ENCODE peak calls at places on chromosomes 5 and 9, in four cellular contexts. O is cardiac muscle cell, H is heart right ventricle, B is fibroblast of lung. J is an unnamed sample.

GRCh38 chr9:19583890-19584289 is 175.1 kb downstream of the ACER2 start:
- DNase-seq in B (no peak), H (no peak), O (no peak), J (no peak)

GRCh38 chr5:143696920-143697319 is 115.0 kb upstream of the HMHB1 start:
- DNase-seq in O (no peak), H (no peak), B (no peak), J (no peak)

GRCh38 chr9:6928863-6929262 is 171.1 kb downstream of the KDM4C start:
- DNase-seq in O (no peak), B (no peak), H (no peak), J (no peak)

GRCh38 chr9:106928350-106928749 is 65.4 kb downstream of the ZNF462 start:
- DNase-seq in B (no peak), H (no peak), O (no peak), J (no peak)

GRCh38 chr9:121700165-121700830 is 48.9 kb downstream of the DAB2IP start:
- DNase-seq in O (peak; percentile 43), H (peak; percentile 60), B (peak; percentile 53), J (no peak)

GRCh38 chr5:40260351-40260750 is 419.4 kb upstream of the PTGER4 start:
- DNase-seq in B (peak; percentile 53), O (peak; percentile 18), H (peak; percentile 28), J (no peak)

GRCh38 chr9:15738011-15738410 is 185.2 kb downstream of the CCDC171 start:
- DNase-seq in B (peak; percentile 40), O (peak; percentile 64), H (no peak), J (no peak)

GRCh38 chr9:3526166-3526902 is 533 bp upstream of the RFX3 start:
- DNase-seq in O (peak; percentile 91), H (peak; percentile 90), B (peak; percentile 87), J (no peak)

GRCh38 chr5:133336969-133337410 is 275.4 kb downstream of the FSTL4 start:
- DNase-seq in H (no peak), O (no peak), B (no peak), J (no peak)

GRCh38 chr5:171420429-171421231 is 1.2 kb downstream of the FGF18 start:
- DNase-seq in O (peak; percentile 92), H (peak; percentile 91), B (peak; percentile 92), J (no peak)

GRCh38 chr9:37746448-37747270 is 6.9 kb upstream of the TRMT10B start:
- DNase-seq in B (peak; percentile 37), H (no peak), O (no peak), J (no peak)

GRCh38 chr9:112605963-112606699 is 111.8 kb downstream of the INIP start:
- DNase-seq in H (no peak), B (no peak), O (no peak), J (no peak)

DNA sequence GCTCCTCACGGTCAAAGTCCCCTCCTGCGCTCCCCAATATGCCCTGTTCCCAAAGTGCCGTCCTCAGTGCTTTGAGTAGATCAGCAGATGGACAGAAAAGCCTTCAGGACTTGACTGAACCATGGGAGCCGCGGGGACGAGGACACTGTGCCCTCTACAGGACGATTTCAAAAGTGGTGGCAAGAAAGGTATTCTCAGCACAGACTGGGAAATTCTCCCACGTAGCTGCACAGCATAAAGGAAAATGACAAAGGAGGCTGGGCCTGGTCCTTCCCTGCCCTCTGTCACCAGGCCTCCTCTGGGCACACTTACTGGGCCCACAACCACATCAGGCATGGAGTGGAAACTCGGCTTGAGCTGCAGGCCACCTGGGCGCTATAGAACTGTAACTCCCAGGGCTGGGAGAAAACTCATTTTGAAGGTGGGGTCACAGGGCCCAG is 16.7 kb upstream of the MTMR12 start:
- DNase-seq in O (peak; percentile 78), B (peak; percentile 64), H (peak; percentile 64), J (no peak)
- TF ChIP-seq CTCF in O (peak; percentile 76), B (peak; percentile 71), H (peak; percentile 81), J (peak; percentile 79)

DNA sequence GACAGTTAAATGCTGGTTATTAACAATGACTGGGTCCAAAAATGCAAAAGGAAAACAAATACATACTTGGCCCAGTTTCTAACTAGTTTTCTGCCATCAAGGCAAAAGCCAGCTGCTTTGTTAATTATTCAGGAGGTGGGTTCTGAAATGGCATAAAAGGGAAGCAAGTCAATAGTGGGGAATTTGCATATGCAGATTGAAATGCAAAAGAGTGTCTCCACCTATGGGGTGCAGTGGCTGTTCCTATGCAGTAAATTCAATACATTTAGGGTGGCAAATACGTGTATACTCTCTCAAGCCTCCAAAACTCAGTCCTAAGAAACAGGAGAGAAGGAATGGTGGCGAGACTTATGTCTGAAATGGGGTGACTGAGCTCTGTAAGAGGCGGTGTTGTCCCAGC is 33.4 kb downstream of the BARHL1 start:
- DNase-seq in H (no peak), B (no peak), O (no peak), J (no peak)
- TF ChIP-seq CTCF in H (no peak), B (no peak), O (no peak), J (no peak)

GRCh38 chr5:151523335-151523734 is 67.8 kb downstream of the FAT2 start:
- DNase-seq in B (peak; percentile 36), O (peak; percentile 49), H (no peak), J (peak; percentile 12)
- TF ChIP-seq CTCF in B (peak; percentile 77), O (peak; percentile 68), H (peak; percentile 17), J (peak; percentile 72)

DNA sequence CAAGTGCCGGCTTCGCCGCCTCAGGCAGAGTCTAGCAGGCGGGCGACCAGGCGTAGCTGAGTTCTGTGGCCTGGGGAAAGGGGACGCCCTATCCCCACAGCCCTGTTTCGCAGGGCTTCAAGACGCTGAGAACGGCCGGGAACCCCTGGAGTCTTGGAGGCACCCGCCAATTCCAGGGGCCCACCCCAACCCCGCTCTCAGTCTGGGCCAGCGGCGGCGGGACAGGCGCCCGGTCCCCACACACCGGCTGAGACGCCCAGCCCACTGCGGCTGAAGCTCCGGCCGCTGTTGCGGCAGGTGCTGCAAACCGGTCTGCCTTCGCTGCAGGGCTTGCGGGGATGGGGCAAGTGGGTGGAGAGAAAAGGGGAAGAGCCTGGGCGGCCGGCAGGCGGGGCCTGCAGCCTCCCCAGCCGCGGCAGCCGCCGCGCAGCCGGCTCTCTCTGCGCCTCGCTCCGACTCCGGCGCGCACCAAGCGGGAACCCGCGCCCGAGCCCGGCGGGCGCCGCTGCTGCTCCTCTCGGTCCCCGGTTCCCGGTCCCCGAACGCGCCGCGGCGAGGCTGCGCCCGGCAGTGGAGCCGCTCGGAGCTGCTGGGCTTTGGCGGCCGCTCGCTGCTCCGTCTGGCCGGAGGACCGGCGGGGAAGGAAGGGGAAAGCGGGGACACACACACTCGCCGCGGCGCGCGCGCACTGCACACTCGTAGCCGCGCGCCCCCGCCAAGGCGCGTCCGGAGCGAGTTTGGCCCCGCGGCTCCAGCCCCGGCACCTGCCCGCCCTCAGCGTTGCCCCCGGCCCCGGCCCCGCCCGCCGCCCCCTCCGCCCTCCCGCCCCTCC is at the start of gene PIP5K1B:
- DNase-seq in B (peak; percentile 39), O (peak; percentile 58), H (peak; percentile 66), J (peak; percentile 56)
- TF ChIP-seq CTCF in B (no peak), O (no peak), H (no peak), J (no peak)

DNA sequence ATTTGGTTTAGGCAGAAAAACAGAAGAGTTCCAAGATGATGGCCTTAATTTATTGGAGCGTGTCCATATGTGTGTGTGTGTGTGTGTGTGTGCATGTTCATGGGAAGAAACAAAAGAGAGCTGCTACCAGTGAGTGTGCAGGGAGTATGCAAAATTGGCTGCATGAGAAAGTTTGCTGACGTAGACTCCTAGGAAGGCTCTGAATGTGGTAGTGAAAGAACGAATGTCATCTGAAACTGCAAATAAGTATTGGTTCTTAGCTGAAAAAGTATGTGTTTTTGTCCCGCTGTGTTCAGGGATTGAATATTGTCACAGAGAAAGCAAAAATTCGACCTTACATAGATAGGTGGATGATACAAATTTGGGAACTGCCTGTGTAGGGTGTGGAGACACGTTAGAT is 542.6 kb upstream of the COX7C start:
- DNase-seq in H (no peak), B (no peak), O (no peak), J (no peak)
- TF ChIP-seq CTCF in H (no peak), B (no peak), O (no peak), J (no peak)

GRCh38 chr9:80701061-80701460 is 988.3 kb downstream of the TLE1 start:
- DNase-seq in H (no peak), B (no peak), O (peak; percentile 30), J (no peak)

GRCh38 chr9:80698725-80699124 is 990.6 kb downstream of the TLE1 start:
- DNase-seq in O (no peak), B (no peak), H (no peak), J (no peak)

DNA sequence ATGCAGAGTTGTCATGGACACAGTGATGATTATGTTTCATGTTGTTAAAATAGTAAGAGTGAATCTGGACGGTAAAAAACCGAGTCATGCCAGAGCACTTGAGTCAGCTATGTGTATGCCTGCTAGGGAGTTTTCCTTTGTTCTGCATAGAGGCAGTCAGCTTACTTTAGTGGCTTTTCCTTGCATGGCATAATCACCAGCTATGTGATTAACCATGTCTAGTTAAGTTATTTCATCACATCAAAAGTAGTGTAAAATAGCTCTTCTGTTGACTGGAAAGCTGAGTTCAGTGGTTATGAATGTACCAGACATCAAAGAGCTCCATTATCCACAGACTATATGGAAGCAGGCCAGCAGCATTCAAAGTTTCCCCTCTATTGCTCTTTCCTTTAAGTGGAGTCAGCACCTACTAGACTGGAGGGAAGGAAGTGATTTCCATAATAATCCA is 989.8 kb downstream of the TLE1 start:
- DNase-seq in H (no peak), B (peak; percentile 60), O (peak; percentile 81), J (no peak)
- TF ChIP-seq CTCF in H (no peak), B (no peak), O (no peak), J (no peak)

GRCh38 chr5:81749562-81750307 is 1.2 kb downstream of the SSBP2 start:
- DNase-seq in H (peak; percentile 22), O (peak; percentile 29), B (no peak), J (peak; percentile 74)
- TF ChIP-seq CTCF in H (no peak), O (no peak), B (no peak), J (peak; percentile 14)

GRCh38 chr5:37757980-37758582 is 81.8 kb downstream of the GDNF start:
- DNase-seq in O (peak; percentile 32), H (no peak), B (peak; percentile 36), J (no peak)
- TF ChIP-seq CTCF in O (peak; percentile 31), H (no peak), B (no peak), J (no peak)

GRCh38 chr5:138339464-138339863 is 1.4 kb downstream of the FAM53C start:
- DNase-seq in H (no peak), B (no peak), O (no peak), J (no peak)

GRCh38 chr5:138336952-138337684 is 948 bp upstream of the FAM53C start:
- DNase-seq in O (peak; percentile 91), H (peak; percentile 87), B (peak; percentile 91), J (no peak)

GRCh38 chr5:138339086-138339456 is 1.0 kb downstream of the FAM53C start:
- DNase-seq in H (no peak), O (peak; percentile 32), B (peak; percentile 39), J (no peak)

GRCh38 chr5:138338411-138339085 is 482 bp downstream of the FAM53C start:
- DNase-seq in B (no peak), O (no peak), H (no peak), J (no peak)

GRCh38 chr5:138337685-138338410 is at the start of gene FAM53C:
- DNase-seq in H (peak; percentile 92), B (peak; percentile 95), O (peak; percentile 97), J (peak; percentile 77)
- TF ChIP-seq CTCF in H (no peak), B (no peak), O (peak; percentile 2), J (no peak)